ENCODE peak calls at places on chromosomes 11 and 22, in four cellular contexts. F is pancreas, C is upper lobe of right lung, Z is left ventricle myocardium inferior. G is an unnamed sample. For H3K9me3, the result is how much of the 10 kb centered on the place peaks cover.

GRCh38 chr11:19555266-19555665 is 157.4 kb upstream of the NAV2 start:
- DNase-seq in C (no peak), Z (no peak), F (no peak), G (no peak)

GRCh38 chr22:30295576-30295975 is 6.3 kb upstream of the CASTOR1 start:
- DNase-seq in F (no peak), C (no peak), Z (no peak), G (no peak)

GRCh38 chr22:49979587-49980264 is 19.2 kb downstream of the PIM3 start:
- DNase-seq in Z (no peak), C (peak), F (peak), G (no peak)

GRCh38 chr11:11422291-11423128 is 69.5 kb upstream of the CSNK2A3 start:
- DNase-seq in C (no peak), Z (no peak), F (no peak), G (no peak)

GRCh38 chr11:292211-293121 is 3.5 kb downstream of the PGGHG start:
- DNase-seq in C (peak), Z (peak), F (no peak), G (no peak)

GRCh38 chr22:43262990-43263644 is 76.2 kb upstream of the TTLL12 start:
- DNase-seq in Z (peak), F (no peak), C (no peak), G (no peak)

GRCh38 chr11:100827934-100828661 is 141.0 kb downstream of the ARHGAP42 start:
- DNase-seq in F (no peak), Z (no peak), C (no peak), G (no peak)

GRCh38 chr22:42725606-42726355 is 5.1 kb upstream of the A4GALT start:
- DNase-seq in F (no peak), Z (no peak), C (no peak), G (no peak)

GRCh38 chr11:27385245-27385644 is 22.2 kb upstream of the CCDC34 start:
- DNase-seq in F (no peak), Z (no peak), C (no peak), G (no peak)

GRCh38 chr22:19628038-19628776 is 86.1 kb upstream of the SEPTIN5 start:
- DNase-seq in C (no peak), Z (no peak), F (no peak), G (no peak)

GRCh38 chr11:47797633-47798032 is 30.5 kb upstream of the FNBP4 start:
- DNase-seq in C (no peak), F (no peak), Z (no peak), G (no peak)

GRCh38 chr11:20048246-20048645 is 112.0 kb downstream of the DBX1 start:
- DNase-seq in F (no peak), C (no peak), Z (no peak), G (no peak)

GRCh38 chr22:22772883-22773282 is 114.7 kb upstream of the IGLL5 start:
- DNase-seq in C (no peak), Z (no peak), F (no peak), G (no peak)

GRCh38 chr11:121372671-121373429 is 79.3 kb upstream of the SORL1 start:
- DNase-seq in F (no peak), Z (no peak), C (no peak), G (no peak)

GRCh38 chr22:18096823-18097222 is 13.8 kb upstream of the TUBA8 start:
- DNase-seq in F (no peak), Z (no peak), C (no peak), G (no peak)

GRCh38 chr11:5380740-5381342 is 2.8 kb upstream of the OR51M1 start:
- DNase-seq in F (no peak), C (no peak), Z (peak), G (peak)

GRCh38 chr22:37266581-37267127 is 15.7 kb upstream of the CYTH4 start:
- DNase-seq in C (peak), Z (no peak), F (no peak), G (no peak)

GRCh38 chr11:114042234-114042633 is 17.3 kb upstream of the ZBTB16 start:
- DNase-seq in F (no peak), Z (no peak), C (no peak), G (no peak)

GRCh38 chr22:43956805-43957463 is 1.7 kb downstream of the SAMM50 start:
- DNase-seq in Z (no peak), C (peak), F (no peak), G (no peak)

GRCh38 chr11:82810326-82810725 is 76.7 kb upstream of the FAM181B start:
- DNase-seq in Z (no peak), F (no peak), C (no peak), G (no peak)

GRCh38 chr11:106379712-106380111 is 302.2 kb downstream of the AASDHPPT start:
- DNase-seq in Z (no peak), F (no peak), C (no peak), G (no peak)

GRCh38 chr11:62880803-62881578 is at the start of gene SLC3A2:
- DNase-seq in F (peak), C (peak), Z (peak), G (peak)

GRCh38 chr22:50729391-50730012 is 8.5 kb upstream of the ACR start:
- DNase-seq in F (peak), C (peak), Z (peak), G (no peak)

GRCh38 chr22:24088796-24089195 is 77.7 kb downstream of the CABIN1 start:
- DNase-seq in F (no peak), C (peak), Z (no peak), G (no peak)
- TF ChIP-seq CTCF in F (no peak), C (no peak), Z (no peak), G (no peak)

DNA sequence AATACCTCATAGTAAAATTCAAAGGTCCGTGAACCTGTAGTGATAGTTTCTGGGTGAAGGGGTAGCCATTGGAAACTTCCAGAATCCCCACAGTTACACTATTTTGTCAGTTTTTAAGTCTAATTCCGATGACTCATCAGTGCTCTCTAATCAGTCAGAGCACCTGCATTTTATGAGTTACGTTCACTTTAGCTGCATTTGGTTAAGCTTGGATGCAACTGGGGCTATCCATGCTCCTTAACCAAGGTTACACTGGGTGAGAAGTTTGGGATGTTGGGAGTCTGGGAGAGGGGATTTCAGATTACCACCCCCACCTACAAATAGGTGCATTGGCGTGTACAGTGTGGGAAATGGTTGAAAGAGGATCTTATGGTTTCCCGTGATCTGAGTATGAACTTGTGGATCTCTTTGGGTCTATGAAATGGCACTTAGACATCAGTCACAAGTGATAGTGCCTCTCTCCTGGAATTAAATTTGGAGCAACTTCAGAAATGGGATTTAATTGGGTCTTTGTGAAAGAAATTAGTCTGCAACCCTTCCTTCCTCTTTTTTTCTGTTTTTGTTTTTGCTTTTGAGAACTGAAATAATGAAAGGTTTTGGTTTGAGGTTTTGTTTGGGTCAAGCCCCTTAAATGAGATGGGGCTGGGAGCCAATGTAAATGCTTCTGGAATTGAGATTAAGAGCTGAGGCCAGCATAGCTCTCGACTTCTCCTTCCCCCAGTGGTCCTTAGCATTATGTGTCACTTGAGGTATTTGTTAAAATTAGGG is 31.5 kb downstream of the EHF start:
- DNase-seq in F (no peak), Z (no peak), C (no peak), G (no peak)
- H3K27ac ChIP-seq in F (no peak), Z (no peak), C (no peak), G (no peak)

GRCh38 chr11:3356858-3357257 is 22.1 kb downstream of the ZNF195 start:
- DNase-seq in C (no peak), Z (no peak), F (no peak), G (no peak)
- H3K9me3 ChIP-seq in C (half or more), Z (half or more), F (under half), G (under half)

DNA sequence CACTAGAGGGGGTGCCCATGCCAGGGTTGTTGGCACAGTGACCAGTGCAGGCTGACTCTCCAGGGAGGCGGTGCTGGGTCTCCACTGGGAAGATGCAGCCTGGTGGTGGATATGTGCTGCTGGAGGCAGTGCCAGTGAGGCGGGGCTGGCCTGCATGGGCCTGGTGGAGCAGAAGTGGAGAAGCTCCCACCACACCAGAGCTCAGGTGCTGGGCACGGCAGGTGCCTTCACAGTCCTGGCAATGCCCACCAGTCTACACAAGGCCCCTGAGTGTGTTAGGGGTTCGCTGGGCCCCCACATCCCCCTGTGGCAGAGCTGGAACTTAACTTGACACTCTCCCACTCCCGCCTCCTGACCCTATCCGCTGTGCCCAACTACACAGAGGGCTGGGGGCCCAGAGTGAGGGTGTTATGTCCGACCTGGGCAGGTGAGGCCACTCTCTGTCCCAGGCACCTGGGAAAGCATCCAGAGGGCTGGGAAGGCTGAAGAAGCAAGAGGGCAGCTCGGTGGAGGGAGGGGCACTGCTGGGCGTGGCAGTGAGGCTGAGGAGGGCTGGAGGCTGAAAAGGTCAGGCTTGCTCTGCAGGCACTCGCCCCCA is 102.4 kb upstream of the B3GAT1 start:
- DNase-seq in F (no peak), Z (no peak), C (peak), G (peak)
- TF ChIP-seq CTCF in F (no peak), Z (no peak), C (no peak), G (no peak)

GRCh38 chr22:31659246-31659645 is 2.8 kb downstream of the PISD start:
- DNase-seq in F (no peak), C (no peak), Z (no peak), G (no peak)
- H3K27ac ChIP-seq in F (no peak), C (no peak), Z (no peak), G (no peak)

GRCh38 chr11:8480858-8481257 is 113.2 kb downstream of the STK33 start:
- DNase-seq in C (no peak), Z (no peak), F (no peak), G (no peak)
- H3K9me3 ChIP-seq in C (under half), Z (under half), F (under half), G (under half)

DNA sequence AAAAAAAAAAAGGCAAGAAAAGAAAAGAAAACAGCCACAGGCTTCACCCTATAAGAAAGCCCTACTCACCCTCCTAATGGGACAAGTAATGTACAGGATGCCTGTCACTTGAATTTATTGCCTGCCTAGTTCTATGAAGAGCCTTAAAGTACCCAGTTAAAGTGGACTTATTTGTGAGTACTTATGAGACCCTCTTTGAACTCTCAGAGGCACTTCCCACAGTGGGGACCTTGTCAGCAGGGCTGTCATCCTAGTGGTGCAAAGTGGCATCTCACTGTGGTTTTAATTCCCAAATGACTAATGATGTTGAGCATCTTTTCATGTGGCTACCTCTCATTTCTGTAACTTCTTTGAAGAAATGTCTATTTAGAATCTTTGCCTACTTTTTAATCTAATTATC is 41.8 kb upstream of the BARX2 start:
- DNase-seq in Z (no peak), C (no peak), F (no peak), G (no peak)
- TF ChIP-seq CTCF in Z (no peak), C (no peak), F (no peak), G (no peak)

G was measured in testis.